ENCODE peak calls at places on chromosomes 11 and 22, in four cellular contexts. One of them, this sample, is unnamed.

GRCh38 chr11:120339394-120339890 is 3.2 kb downstream of the ARHGEF12 start:
- DNase-seq in adrenal gland: peak
- DNase-seq in left ventricle myocardium inferior: no peak
- DNase-seq in breast epithelium: no peak
- DNase-seq in this sample: no peak

GRCh38 chr11:2293396-2294339 is 8.1 kb downstream of the C11orf21 start:
- DNase-seq in adrenal gland: no peak
- DNase-seq in breast epithelium: no peak
- DNase-seq in left ventricle myocardium inferior: no peak
- DNase-seq in this sample: no peak

GRCh38 chr11:67195971-67196418 is 70.3 kb upstream of the GRK2 start:
- DNase-seq in adrenal gland: no peak
- DNase-seq in left ventricle myocardium inferior: no peak
- DNase-seq in breast epithelium: no peak
- DNase-seq in this sample: no peak

GRCh38 chr11:73325036-73325981 is 17.2 kb downstream of the ARHGEF17 start:
- DNase-seq in breast epithelium: no peak
- DNase-seq in left ventricle myocardium inferior: peak
- DNase-seq in adrenal gland: no peak
- DNase-seq in this sample: peak

GRCh38 chr11:65454696-65455456 is 32.3 kb downstream of the NEAT1 start:
- DNase-seq in breast epithelium: peak
- DNase-seq in adrenal gland: peak
- DNase-seq in left ventricle myocardium inferior: peak
- DNase-seq in this sample: peak

GRCh38 chr22:29570456-29570855 is 10.5 kb downstream of the NIPSNAP1 start:
- DNase-seq in left ventricle myocardium inferior: no peak
- DNase-seq in adrenal gland: no peak
- DNase-seq in breast epithelium: no peak
- DNase-seq in this sample: no peak

GRCh38 chr11:121795206-121795605 is 320.8 kb downstream of the BLID start:
- DNase-seq in adrenal gland: no peak
- DNase-seq in breast epithelium: no peak
- DNase-seq in left ventricle myocardium inferior: no peak
- DNase-seq in this sample: no peak

GRCh38 chr11:68295940-68296339 is 16.5 kb upstream of the LRP5 start:
- DNase-seq in adrenal gland: no peak
- DNase-seq in left ventricle myocardium inferior: no peak
- DNase-seq in breast epithelium: no peak
- DNase-seq in this sample: no peak

GRCh38 chr22:49199224-49199623 is 628.4 kb downstream of the BRD1 start:
- DNase-seq in adrenal gland: no peak
- DNase-seq in breast epithelium: no peak
- DNase-seq in left ventricle myocardium inferior: no peak
- DNase-seq in this sample: no peak

GRCh38 chr22:49198705-49199084 is 629.0 kb downstream of the BRD1 start:
- DNase-seq in left ventricle myocardium inferior: no peak
- DNase-seq in breast epithelium: no peak
- DNase-seq in adrenal gland: no peak
- DNase-seq in this sample: no peak

GRCh38 chr22:49197500-49197899 is 630.2 kb downstream of the BRD1 start:
- DNase-seq in left ventricle myocardium inferior: no peak
- DNase-seq in breast epithelium: no peak
- DNase-seq in adrenal gland: no peak
- DNase-seq in this sample: no peak

GRCh38 chr22:49196046-49196511 is 631.6 kb downstream of the BRD1 start:
- DNase-seq in breast epithelium: no peak
- DNase-seq in adrenal gland: no peak
- DNase-seq in left ventricle myocardium inferior: no peak
- DNase-seq in this sample: no peak

GRCh38 chr22:49197986-49198704 is 629.5 kb downstream of the BRD1 start:
- DNase-seq in left ventricle myocardium inferior: no peak
- DNase-seq in adrenal gland: no peak
- DNase-seq in breast epithelium: no peak
- DNase-seq in this sample: no peak
- TF ChIP-seq CTCF in left ventricle myocardium inferior: no peak
- TF ChIP-seq CTCF in adrenal gland: no peak
- TF ChIP-seq CTCF in breast epithelium: no peak
- TF ChIP-seq CTCF in this sample: no peak

DNA sequence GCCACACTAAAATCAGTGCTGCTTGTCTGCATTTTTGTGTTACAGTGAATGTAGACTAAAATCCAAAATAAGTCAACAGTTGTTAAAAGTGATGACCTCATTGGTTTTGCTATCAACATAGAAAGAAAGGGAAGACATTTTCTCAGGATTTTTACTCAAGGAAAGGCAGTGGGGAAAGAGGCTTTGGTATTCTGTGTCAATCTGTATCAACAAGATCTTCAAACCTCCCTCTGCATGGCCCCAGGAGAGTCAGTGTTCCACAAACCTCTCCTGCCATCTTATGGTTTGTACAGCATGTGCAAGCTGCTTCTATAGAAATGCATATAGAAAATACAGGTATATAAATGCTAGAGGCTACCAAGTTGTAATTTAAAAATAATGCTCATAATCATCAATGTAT is 13.8 kb upstream of the OR51M1 start:
- DNase-seq in breast epithelium: no peak
- DNase-seq in adrenal gland: no peak
- DNase-seq in left ventricle myocardium inferior: no peak
- DNase-seq in this sample: peak
- TF ChIP-seq CTCF in breast epithelium: no peak
- TF ChIP-seq CTCF in adrenal gland: no peak
- TF ChIP-seq CTCF in left ventricle myocardium inferior: no peak
- TF ChIP-seq CTCF in this sample: peak

GRCh38 chr22:26428515-26429457 is at the start of gene ASPHD2:
- DNase-seq in left ventricle myocardium inferior: peak
- DNase-seq in breast epithelium: peak
- DNase-seq in adrenal gland: peak
- DNase-seq in this sample: peak

GRCh38 chr22:26431151-26431995 is 2.3 kb downstream of the ASPHD2 start:
- DNase-seq in adrenal gland: no peak
- DNase-seq in left ventricle myocardium inferior: no peak
- DNase-seq in breast epithelium: no peak
- DNase-seq in this sample: peak

GRCh38 chr22:26430600-26430999 is 1.5 kb downstream of the ASPHD2 start:
- DNase-seq in left ventricle myocardium inferior: no peak
- DNase-seq in adrenal gland: no peak
- DNase-seq in breast epithelium: no peak
- DNase-seq in this sample: peak

GRCh38 chr22:26426924-26427323 is 2.1 kb upstream of the ASPHD2 start:
- DNase-seq in breast epithelium: no peak
- DNase-seq in adrenal gland: no peak
- DNase-seq in left ventricle myocardium inferior: no peak
- DNase-seq in this sample: no peak

DNA sequence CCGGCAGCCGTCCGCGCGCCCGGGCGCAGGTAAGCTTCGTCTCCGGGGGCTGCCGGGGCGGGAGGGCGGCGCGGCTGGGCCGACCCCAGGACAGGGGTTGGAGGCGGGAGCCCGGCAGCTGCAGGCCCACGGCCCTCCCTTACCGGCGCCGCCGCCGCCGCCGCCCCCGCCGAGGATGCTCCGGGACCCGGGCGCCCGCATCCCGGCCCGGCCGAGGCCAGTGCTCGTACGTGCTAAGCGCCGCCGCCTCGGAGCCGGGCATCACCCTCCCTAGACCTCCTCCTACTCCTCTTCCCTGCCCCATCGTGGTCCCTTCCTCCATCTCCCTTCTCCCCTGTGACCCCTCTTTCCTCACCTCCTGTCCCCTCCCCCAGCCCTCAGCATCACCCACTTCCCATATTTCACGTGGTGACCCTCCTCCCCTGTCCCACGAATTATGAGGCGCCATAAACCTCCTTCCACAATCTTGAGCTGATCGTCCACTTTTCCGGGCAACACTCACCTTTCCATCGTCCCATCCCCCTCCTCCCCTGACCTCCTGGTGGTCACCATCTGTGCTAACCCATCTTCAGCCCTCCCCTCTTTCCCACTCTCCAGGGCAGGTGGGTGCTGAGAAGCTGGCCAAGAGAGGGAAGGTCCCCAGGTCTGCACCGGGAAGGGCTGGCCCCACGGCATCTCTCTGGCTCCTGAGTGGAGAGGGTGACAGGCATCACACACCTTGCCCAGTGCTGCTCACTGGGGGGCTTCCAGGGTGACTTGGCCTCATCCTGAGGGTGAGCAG is 588 bp downstream of the ASPHD2 start:
- DNase-seq in breast epithelium: no peak
- DNase-seq in adrenal gland: no peak
- DNase-seq in left ventricle myocardium inferior: no peak
- DNase-seq in this sample: peak
- TF ChIP-seq CTCF in breast epithelium: no peak
- TF ChIP-seq CTCF in adrenal gland: no peak
- TF ChIP-seq CTCF in left ventricle myocardium inferior: no peak
- TF ChIP-seq CTCF in this sample: no peak

DNA sequence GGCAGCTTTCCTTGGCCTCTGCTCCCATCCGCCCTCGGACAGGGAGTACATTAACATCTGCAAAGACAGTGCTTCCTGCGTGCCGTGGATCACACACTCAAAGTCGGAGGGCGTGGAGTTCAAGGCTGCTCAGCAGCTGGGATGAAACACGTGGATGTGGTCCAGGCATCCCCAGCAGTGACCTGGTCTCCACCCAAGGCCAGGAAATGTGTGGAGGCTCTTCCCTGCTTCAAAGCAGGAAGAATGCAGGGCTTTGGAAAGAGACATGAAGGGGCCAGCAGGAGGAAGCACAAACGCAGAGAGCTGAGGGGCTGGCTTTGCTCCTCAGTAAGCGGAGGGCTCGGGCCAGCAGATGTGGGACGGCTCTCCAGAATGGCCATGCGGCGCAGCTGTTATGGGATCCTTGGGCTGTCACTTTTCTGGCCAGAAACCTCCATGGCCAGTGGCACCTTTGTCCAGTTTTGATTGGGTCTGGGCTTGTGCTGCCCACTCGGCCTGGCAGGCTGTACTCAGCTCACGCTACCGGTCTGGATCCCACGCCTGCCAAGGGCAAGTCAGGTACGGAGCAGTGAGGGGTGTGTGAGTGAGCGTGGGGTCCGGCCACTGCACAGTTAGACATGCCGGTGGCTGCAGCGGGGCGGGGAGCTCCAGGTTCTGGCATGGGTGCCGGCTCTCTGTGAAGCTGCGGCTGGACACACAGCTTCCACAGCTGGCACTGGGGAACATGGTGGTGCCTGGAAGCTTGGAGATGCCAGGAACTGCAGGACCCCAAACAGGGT is 438.0 kb downstream of the TBC1D22A start:
- DNase-seq in breast epithelium: peak
- DNase-seq in adrenal gland: no peak
- DNase-seq in left ventricle myocardium inferior: no peak
- DNase-seq in this sample: no peak
- TF ChIP-seq CTCF in breast epithelium: no peak
- TF ChIP-seq CTCF in adrenal gland: no peak
- TF ChIP-seq CTCF in left ventricle myocardium inferior: no peak
- TF ChIP-seq CTCF in this sample: no peak

GRCh38 chr22:39117585-39118191 is 20.6 kb downstream of the APOBEC3H start:
- DNase-seq in left ventricle myocardium inferior: no peak
- DNase-seq in adrenal gland: peak
- DNase-seq in breast epithelium: no peak
- DNase-seq in this sample: peak
- TF ChIP-seq CTCF in left ventricle myocardium inferior: peak
- TF ChIP-seq CTCF in adrenal gland: peak
- TF ChIP-seq CTCF in breast epithelium: no peak
- TF ChIP-seq CTCF in this sample: peak

DNA sequence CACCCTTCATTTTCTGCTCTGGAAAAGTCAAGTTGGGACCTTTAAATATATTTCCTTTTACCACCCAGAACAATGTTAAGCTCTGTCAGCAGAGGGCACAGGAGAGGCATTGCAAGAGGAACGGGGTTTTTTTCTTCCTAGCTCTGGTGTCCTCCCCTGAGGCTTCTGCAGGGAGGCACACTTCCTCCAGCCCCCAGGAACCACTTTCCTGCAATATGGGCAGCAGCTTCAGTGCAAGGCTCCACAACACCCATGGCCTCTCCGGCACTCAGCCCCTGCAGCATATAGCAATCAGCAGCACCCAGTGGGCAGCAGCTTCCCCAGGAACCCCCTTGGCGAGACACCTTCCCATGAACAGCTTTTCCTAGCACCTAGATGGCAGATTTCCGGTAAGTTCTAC is 101.4 kb downstream of the SYT9 start:
- DNase-seq in adrenal gland: no peak
- DNase-seq in left ventricle myocardium inferior: no peak
- DNase-seq in breast epithelium: no peak
- DNase-seq in this sample: peak
- TF ChIP-seq CTCF in adrenal gland: peak
- TF ChIP-seq CTCF in left ventricle myocardium inferior: peak
- TF ChIP-seq CTCF in breast epithelium: no peak
- TF ChIP-seq CTCF in this sample: peak

GRCh38 chr11:22192289-22192641 is 620 bp upstream of the ANO5 start:
- DNase-seq in left ventricle myocardium inferior: peak
- DNase-seq in adrenal gland: peak
- DNase-seq in breast epithelium: no peak
- DNase-seq in this sample: peak
- TF ChIP-seq CTCF in left ventricle myocardium inferior: no peak
- TF ChIP-seq CTCF in adrenal gland: no peak
- TF ChIP-seq CTCF in breast epithelium: no peak
- TF ChIP-seq CTCF in this sample: peak

GRCh38 chr11:34174411-34175041 is 69.1 kb downstream of the NAT10 start:
- DNase-seq in breast epithelium: peak
- DNase-seq in adrenal gland: peak
- DNase-seq in left ventricle myocardium inferior: peak
- DNase-seq in this sample: peak
- TF ChIP-seq CTCF in breast epithelium: peak
- TF ChIP-seq CTCF in adrenal gland: peak
- TF ChIP-seq CTCF in left ventricle myocardium inferior: peak
- TF ChIP-seq CTCF in this sample: peak

GRCh38 chr11:77471520-77472234 is 2.2 kb downstream of the PAK1 start:
- DNase-seq in left ventricle myocardium inferior: no peak
- DNase-seq in adrenal gland: no peak
- DNase-seq in breast epithelium: peak
- DNase-seq in this sample: no peak
- TF ChIP-seq CTCF in left ventricle myocardium inferior: no peak
- TF ChIP-seq CTCF in adrenal gland: peak
- TF ChIP-seq CTCF in breast epithelium: no peak
- TF ChIP-seq CTCF in this sample: no peak

This sample was measured in GM13976.